ENCODE peak calls at places on chromosomes 11 and 22, in nine cellular contexts. Z is fibroblast of lung; U is H1; V is CD8-positive, alpha-beta T cell; I is IMR-90; K is pancreas; C is psoas muscle; B is tibial nerve; O is dorsolateral prefrontal cortex. G is an unnamed sample.

GRCh38 chr11:106022795-106023275 is 795 bp upstream of the MSANTD4 start:
- DNase-seq in V (no peak), I (no peak), Z (no peak), U (no peak), O (no peak), C (no peak), K (no peak), B (peak; percentile 23), G (no peak)

GRCh38 chr11:106421673-106422292 is 344.3 kb downstream of the AASDHPPT start:
- DNase-seq in U (no peak), Z (peak; percentile 32), B (no peak), C (no peak), O (no peak), K (no peak), V (no peak), I (no peak), G (no peak)

GRCh38 chr11:93051181-93051580 is 81.7 kb downstream of the MTNR1B start:
- DNase-seq in Z (peak; percentile 51), V (no peak), U (no peak), B (no peak), K (no peak), C (no peak), O (no peak), I (peak; percentile 88), G (no peak)

GRCh38 chr22:21080435-21081137 is 34.8 kb downstream of the LRRC74B start:
- DNase-seq in I (no peak), O (no peak), K (no peak), C (no peak), B (no peak), Z (no peak), V (no peak), U (no peak), G (no peak)

GRCh38 chr11:132126973-132127900 is 756.8 kb downstream of the NTM start:
- DNase-seq in C (peak; percentile 28), Z (peak; percentile 88), K (peak; percentile 53), B (peak; percentile 93), U (no peak), O (no peak), I (peak; percentile 94), V (no peak), G (no peak)

GRCh38 chr11:2862395-2862949 is 23.1 kb downstream of the CDKN1C start:
- DNase-seq in U (no peak), B (no peak), C (no peak), Z (no peak), I (no peak), V (no peak), K (no peak), O (no peak), G (no peak)

GRCh38 chr22:50276143-50276542 is 6.0 kb upstream of the MAPK11 start:
- DNase-seq in Z (peak; percentile 51), I (peak; percentile 43), C (peak; percentile 61), V (no peak), K (peak; percentile 59), O (peak; percentile 79), B (peak; percentile 22), U (no peak), G (peak; percentile 92)

GRCh38 chr11:122309262-122309925 is 193.4 kb upstream of the BLID start:
- DNase-seq in I (no peak), B (no peak), V (no peak), Z (peak; percentile 65), U (no peak), C (no peak), O (no peak), K (no peak), G (no peak)

GRCh38 chr11:126683766-126684728 is 316.5 kb downstream of the KIRREL3 start:
- DNase-seq in V (no peak), B (no peak), O (no peak), U (no peak), C (no peak), I (no peak), K (no peak), Z (no peak), G (no peak)

GRCh38 chr11:59053387-59053786 is 32.7 kb upstream of the GLYATL1B start:
- DNase-seq in I (peak; percentile 49), K (peak; percentile 69), V (peak; percentile 56), O (peak; percentile 57), B (peak; percentile 61), C (peak; percentile 62), U (peak; percentile 25), Z (peak; percentile 30), G (peak; percentile 81)

GRCh38 chr11:44972746-44973435 is 22.2 kb upstream of the TP53I11 start:
- DNase-seq in B (no peak), I (no peak), K (no peak), O (no peak), U (no peak), V (no peak), C (no peak), Z (no peak), G (no peak)

GRCh38 chr22:30214703-30215405 is 31.7 kb downstream of the LIF start:
- DNase-seq in Z (no peak), K (no peak), B (no peak), U (no peak), O (no peak), V (no peak), I (no peak), C (no peak), G (no peak)

GRCh38 chr11:124814739-124815138 is 14.5 kb upstream of the MSANTD2 start:
- DNase-seq in V (no peak), C (no peak), K (no peak), Z (peak; percentile 11), U (no peak), I (no peak), B (no peak), O (no peak), G (no peak)

GRCh38 chr22:46119729-46120419 is 30.5 kb upstream of the PPARA start:
- DNase-seq in K (peak; percentile 32), I (peak; percentile 74), Z (peak; percentile 92), U (no peak), B (no peak), V (no peak), O (no peak), C (no peak), G (no peak)

GRCh38 chr22:33837806-33838205 is 82.5 kb downstream of the LARGE1 start:
- DNase-seq in O (no peak), U (no peak), I (no peak), C (no peak), Z (peak; percentile 17), V (no peak), B (no peak), K (no peak), G (no peak)

GRCh38 chr11:33722579-33723234 is 13.5 kb downstream of the CD59 start:
- DNase-seq in V (no peak), C (peak; percentile 62), B (no peak), U (no peak), K (no peak), O (no peak), Z (peak; percentile 82), I (peak; percentile 80), G (no peak)

GRCh38 chr11:72863091-72863490 is 48.9 kb downstream of the ATG16L2 start:
- DNase-seq in I (no peak), O (no peak), U (no peak), Z (no peak), V (no peak), B (no peak), K (no peak), C (no peak), G (no peak)
- H3K27ac ChIP-seq in I (no peak overlapping the region), O (no peak overlapping the region), U (no peak overlapping the region), Z (no peak overlapping the region), V (no peak overlapping the region), B (no peak overlapping the region), K (no peak overlapping the region), C (no peak overlapping the region), G (no peak overlapping the region)

DNA sequence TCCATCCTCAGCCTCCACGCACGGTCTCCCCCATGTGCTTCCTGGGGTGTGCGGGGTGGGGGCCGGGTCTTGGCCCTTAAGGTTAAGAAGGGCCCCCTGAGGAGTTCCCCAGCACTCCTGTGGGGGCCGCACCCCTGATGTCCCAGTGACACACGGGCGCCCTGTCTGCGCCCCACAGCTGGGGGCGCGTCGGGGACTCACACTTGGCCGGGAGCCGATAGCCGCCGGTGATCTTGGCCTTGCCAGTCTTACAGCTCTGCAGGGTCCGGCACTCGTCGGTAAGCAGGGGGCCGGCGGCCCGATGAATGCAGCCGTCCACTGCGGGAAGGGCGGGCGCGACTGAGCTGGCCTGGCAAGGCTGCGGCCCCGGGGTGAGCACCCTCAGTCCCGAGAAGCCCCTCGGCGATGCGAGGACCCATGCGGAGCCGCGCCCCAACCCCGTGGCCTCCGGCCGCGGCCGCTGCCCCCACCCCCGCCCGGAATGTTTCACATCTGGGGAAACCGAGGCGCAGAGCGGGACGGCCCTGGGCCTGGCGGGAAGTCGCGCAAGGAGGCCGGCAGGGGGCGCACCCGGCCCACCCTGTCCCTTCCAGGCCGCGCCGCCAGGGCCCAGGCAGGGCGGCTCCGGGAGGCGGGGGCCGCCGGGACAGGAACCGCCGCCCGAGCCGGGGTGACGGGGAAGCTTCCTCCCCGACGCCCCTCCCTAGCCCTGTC is 13.9 kb downstream of the OTUB1 start:
- DNase-seq in K (peak; percentile 65), Z (peak; percentile 61), O (peak; percentile 56), U (no peak), B (peak; percentile 49), I (peak; percentile 59), C (peak; percentile 82), V (peak; percentile 45), G (peak; percentile 84)
- H3K4me3 ChIP-seq in K (no peak overlapping the region), Z (no peak overlapping the region), O (peak overlapping the region; percentile 53), U (peak overlapping the region; percentile 49), B (peak overlapping the region; percentile 35), I (no peak overlapping the region), C (peak overlapping the region; percentile 53), V (peak overlapping the region; percentile 33), G (peak overlapping the region; percentile 44)

GRCh38 chr11:69917529-69917928 is 98.3 kb upstream of the FGF3 start:
- DNase-seq in U (no peak), V (no peak), Z (no peak), C (no peak), K (no peak), O (no peak), I (no peak), B (no peak), G (no peak)
- TF ChIP-seq CTCF in U (no peak), V (no peak), Z (no peak), C (no peak), K (no peak), O (no peak), I (no peak), B (peak; percentile 14), G (no peak)

GRCh38 chr11:11996321-11997174 is 11.9 kb downstream of the DKK3 start:
- DNase-seq in K (no peak), Z (no peak), I (no peak), B (no peak), O (no peak), V (no peak), U (no peak), C (no peak), G (no peak)

GRCh38 chr11:11993814-11994213 is 14.6 kb downstream of the DKK3 start:
- DNase-seq in Z (peak; percentile 87), U (no peak), C (no peak), K (no peak), I (peak; percentile 86), B (no peak), V (no peak), O (no peak), G (peak; percentile 46)

GRCh38 chr11:11998091-11998781 is 10.2 kb downstream of the DKK3 start:
- DNase-seq in V (no peak), I (peak; percentile 95), Z (peak; percentile 96), O (no peak), B (no peak), U (no peak), K (no peak), C (no peak), G (no peak)

GRCh38 chr11:11992813-11993212 is 15.6 kb downstream of the DKK3 start:
- DNase-seq in U (no peak), C (no peak), Z (no peak), B (no peak), K (no peak), I (no peak), V (no peak), O (no peak), G (no peak)

GRCh38 chr11:11995601-11996000 is 12.8 kb downstream of the DKK3 start:
- DNase-seq in B (no peak), K (no peak), O (no peak), U (no peak), V (no peak), C (no peak), Z (no peak), I (no peak), G (no peak)
- H3K27ac ChIP-seq in B (no peak overlapping the region), K (no peak overlapping the region), O (peak overlapping the region; percentile 85), U (no peak overlapping the region), V (peak overlapping the region; percentile 40), C (no peak overlapping the region), Z (no peak overlapping the region), I (no peak overlapping the region), G (no peak overlapping the region)

G was measured in upper lobe of right lung.